ENCODE peak calls at places on chromosomes 11 and 22, in nine cellular contexts. One of them, this sample, is unnamed.

GRCh38 chr11:35798983-35799382 is 136.4 kb downstream of the TRIM44 start:
- DNase-seq in CD4-positive, alpha-beta T cell: no peak
- DNase-seq in mucosa of descending colon: no peak
- DNase-seq in HFF-Myc: no peak
- DNase-seq in kidney epithelial cell: no peak
- DNase-seq in osteocyte: no peak
- DNase-seq in lower leg skin: no peak
- DNase-seq in body of pancreas: peak
- DNase-seq in PC-3: no peak
- DNase-seq in this sample: no peak

GRCh38 chr11:119368121-119369034 is 13.1 kb downstream of the USP2 start:
- DNase-seq in CD4-positive, alpha-beta T cell: no peak
- DNase-seq in mucosa of descending colon: peak
- DNase-seq in HFF-Myc: no peak
- DNase-seq in kidney epithelial cell: no peak
- DNase-seq in osteocyte: no peak
- DNase-seq in lower leg skin: no peak
- DNase-seq in body of pancreas: peak
- DNase-seq in PC-3: peak
- DNase-seq in this sample: no peak

GRCh38 chr11:80146231-80146630 is 705.4 kb upstream of the TENM4 start:
- DNase-seq in CD4-positive, alpha-beta T cell: no peak
- DNase-seq in mucosa of descending colon: no peak
- DNase-seq in HFF-Myc: no peak
- DNase-seq in kidney epithelial cell: peak
- DNase-seq in osteocyte: no peak
- DNase-seq in lower leg skin: no peak
- DNase-seq in body of pancreas: no peak
- DNase-seq in PC-3: peak
- DNase-seq in this sample: no peak

GRCh38 chr11:19432370-19433163 is 191.8 kb upstream of the E2F8 start:
- DNase-seq in CD4-positive, alpha-beta T cell: no peak
- DNase-seq in mucosa of descending colon: peak
- DNase-seq in HFF-Myc: peak
- DNase-seq in kidney epithelial cell: no peak
- DNase-seq in osteocyte: no peak
- DNase-seq in lower leg skin: no peak
- DNase-seq in body of pancreas: peak
- DNase-seq in PC-3: peak
- DNase-seq in this sample: no peak

GRCh38 chr11:134604886-134605285 is 192.8 kb upstream of the B3GAT1 start:
- DNase-seq in CD4-positive, alpha-beta T cell: no peak
- DNase-seq in mucosa of descending colon: no peak
- DNase-seq in HFF-Myc: no peak
- DNase-seq in kidney epithelial cell: no peak
- DNase-seq in osteocyte: no peak
- DNase-seq in lower leg skin: no peak
- DNase-seq in body of pancreas: no peak
- DNase-seq in PC-3: no peak
- DNase-seq in this sample: no peak

GRCh38 chr11:4482445-4482844 is at the start of gene OR52K1:
- DNase-seq in CD4-positive, alpha-beta T cell: no peak
- DNase-seq in mucosa of descending colon: peak
- DNase-seq in HFF-Myc: no peak
- DNase-seq in kidney epithelial cell: no peak
- DNase-seq in osteocyte: no peak
- DNase-seq in lower leg skin: no peak
- DNase-seq in body of pancreas: peak
- DNase-seq in PC-3: no peak
- DNase-seq in this sample: no peak

GRCh38 chr11:36463781-36464180 is 46.3 kb downstream of the TRAF6 start:
- DNase-seq in CD4-positive, alpha-beta T cell: no peak
- DNase-seq in mucosa of descending colon: no peak
- DNase-seq in HFF-Myc: no peak
- DNase-seq in kidney epithelial cell: no peak
- DNase-seq in osteocyte: no peak
- DNase-seq in lower leg skin: no peak
- DNase-seq in body of pancreas: no peak
- DNase-seq in PC-3: no peak
- DNase-seq in this sample: no peak

GRCh38 chr22:45686004-45686403 is 14.4 kb downstream of the ATXN10 start:
- DNase-seq in CD4-positive, alpha-beta T cell: no peak
- DNase-seq in mucosa of descending colon: no peak
- DNase-seq in HFF-Myc: no peak
- DNase-seq in kidney epithelial cell: no peak
- DNase-seq in osteocyte: no peak
- DNase-seq in lower leg skin: no peak
- DNase-seq in body of pancreas: no peak
- DNase-seq in PC-3: no peak
- DNase-seq in this sample: no peak

DNA sequence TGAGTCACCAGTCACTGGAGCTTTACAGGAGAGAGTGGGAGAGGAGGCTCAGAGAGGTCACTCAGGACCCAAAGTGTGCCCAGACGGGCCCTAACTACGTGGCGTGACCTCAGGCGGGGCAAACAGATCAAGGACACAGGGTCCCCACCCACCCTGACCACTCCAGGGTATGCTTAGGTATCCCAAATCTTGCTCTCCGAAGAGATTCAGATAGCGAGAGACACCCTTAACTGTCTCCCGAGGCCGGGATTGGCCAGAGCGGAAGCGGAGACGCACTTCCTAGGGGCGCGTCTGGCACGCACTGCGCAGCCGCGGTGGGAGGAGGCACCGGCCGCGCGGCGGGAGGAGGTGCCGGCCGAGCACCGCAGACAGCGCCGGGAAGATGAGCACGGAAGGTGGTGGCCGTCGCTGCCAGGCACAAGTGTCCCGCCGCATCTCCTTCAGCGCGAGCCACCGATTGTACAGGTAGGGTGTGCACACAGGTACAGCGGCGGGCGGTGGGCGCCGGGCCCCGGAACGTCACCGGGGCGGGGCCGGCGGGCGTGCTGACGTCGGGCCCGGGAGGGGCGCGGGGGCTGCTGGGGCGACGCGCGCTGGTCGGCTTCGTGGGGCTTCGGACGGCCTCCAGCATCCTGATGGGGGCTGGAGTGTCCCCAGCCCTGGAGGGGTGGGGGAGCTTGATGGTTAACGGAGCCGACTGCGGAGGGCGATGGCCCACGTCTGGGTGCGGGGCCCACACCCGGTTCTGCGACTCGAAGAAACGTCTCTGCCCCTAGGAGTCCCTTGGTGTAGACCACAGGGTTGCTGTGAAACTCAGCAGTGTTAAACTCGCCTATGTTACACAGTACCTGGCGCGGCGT is at the start of gene PTS:
- DNase-seq in CD4-positive, alpha-beta T cell: peak
- DNase-seq in mucosa of descending colon: peak
- DNase-seq in HFF-Myc: peak
- DNase-seq in kidney epithelial cell: peak
- DNase-seq in osteocyte: peak
- DNase-seq in lower leg skin: peak
- DNase-seq in body of pancreas: peak
- DNase-seq in PC-3: peak
- DNase-seq in this sample: peak
- TF ChIP-seq CTCF in CD4-positive, alpha-beta T cell: peak
- TF ChIP-seq CTCF in mucosa of descending colon: no peak
- TF ChIP-seq CTCF in HFF-Myc: no peak
- TF ChIP-seq CTCF in kidney epithelial cell: no peak
- TF ChIP-seq CTCF in osteocyte: no peak
- TF ChIP-seq CTCF in lower leg skin: no peak
- TF ChIP-seq CTCF in body of pancreas: no peak
- TF ChIP-seq CTCF in PC-3: no peak
- TF ChIP-seq CTCF in this sample: no peak

GRCh38 chr22:34414467-34415440 is 494.5 kb upstream of the LARGE1 start:
- DNase-seq in CD4-positive, alpha-beta T cell: no peak
- DNase-seq in mucosa of descending colon: peak
- DNase-seq in HFF-Myc: peak
- DNase-seq in kidney epithelial cell: peak
- DNase-seq in osteocyte: no peak
- DNase-seq in lower leg skin: no peak
- DNase-seq in body of pancreas: peak
- DNase-seq in PC-3: peak
- DNase-seq in this sample: peak
- TF ChIP-seq CTCF in CD4-positive, alpha-beta T cell: no peak
- TF ChIP-seq CTCF in mucosa of descending colon: peak
- TF ChIP-seq CTCF in HFF-Myc: peak
- TF ChIP-seq CTCF in kidney epithelial cell: peak
- TF ChIP-seq CTCF in osteocyte: peak
- TF ChIP-seq CTCF in lower leg skin: no peak
- TF ChIP-seq CTCF in body of pancreas: peak
- TF ChIP-seq CTCF in PC-3: peak
- TF ChIP-seq CTCF in this sample: peak

DNA sequence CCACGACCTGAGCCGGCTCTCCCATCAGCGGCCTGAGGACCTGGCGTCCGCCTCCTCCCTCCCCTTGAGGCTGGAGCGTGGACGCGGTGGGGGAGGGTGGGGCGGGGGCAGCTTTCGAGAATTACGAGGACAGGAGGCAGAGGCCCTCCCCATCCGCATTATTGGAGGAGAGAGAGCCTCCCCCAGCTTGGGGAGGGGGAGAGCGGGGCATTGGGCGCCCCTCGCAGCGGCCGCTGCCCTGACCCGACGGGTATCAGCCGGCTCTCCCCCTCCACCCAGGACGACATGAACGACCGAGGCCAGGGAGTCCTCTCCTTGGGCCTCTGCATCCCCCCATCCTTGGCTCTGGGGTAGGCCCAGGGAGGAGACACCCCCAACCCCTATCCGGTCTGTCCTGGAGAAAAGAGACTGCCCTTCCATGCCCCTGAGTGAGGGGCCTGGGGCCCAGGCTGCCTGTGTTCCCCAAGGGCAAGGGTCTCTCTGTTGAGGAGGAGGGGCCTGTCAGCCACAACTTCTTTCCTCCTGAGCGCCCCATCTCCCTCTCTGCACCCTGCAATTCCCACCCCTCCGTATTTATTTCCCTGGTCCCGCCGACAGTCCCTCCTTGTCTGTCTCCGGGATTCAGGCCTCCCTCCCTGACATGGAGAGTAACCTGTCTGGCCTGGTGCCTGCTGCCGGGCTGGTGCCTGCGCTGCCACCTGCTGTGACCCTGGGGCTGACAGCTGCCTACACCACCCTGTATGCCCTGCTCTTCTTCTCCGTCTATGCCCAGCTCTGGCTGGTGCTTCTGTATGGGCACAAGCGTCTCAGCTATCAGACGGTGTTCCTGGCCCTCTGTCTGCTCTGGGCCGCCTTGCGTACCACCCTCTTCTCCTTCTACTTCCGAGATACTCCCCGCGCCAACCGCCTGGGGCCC is 495 bp downstream of the GPR137 start:
- DNase-seq in CD4-positive, alpha-beta T cell: no peak
- DNase-seq in mucosa of descending colon: peak
- DNase-seq in HFF-Myc: no peak
- DNase-seq in kidney epithelial cell: no peak
- DNase-seq in osteocyte: no peak
- DNase-seq in lower leg skin: no peak
- DNase-seq in body of pancreas: peak
- DNase-seq in PC-3: peak
- DNase-seq in this sample: no peak
- TF ChIP-seq CTCF in CD4-positive, alpha-beta T cell: no peak
- TF ChIP-seq CTCF in mucosa of descending colon: no peak
- TF ChIP-seq CTCF in HFF-Myc: peak
- TF ChIP-seq CTCF in kidney epithelial cell: peak
- TF ChIP-seq CTCF in osteocyte: no peak
- TF ChIP-seq CTCF in lower leg skin: no peak
- TF ChIP-seq CTCF in body of pancreas: no peak
- TF ChIP-seq CTCF in PC-3: peak
- TF ChIP-seq CTCF in this sample: no peak

GRCh38 chr11:8209208-8209807 is 40.5 kb upstream of the RIC3 start:
- DNase-seq in CD4-positive, alpha-beta T cell: no peak
- DNase-seq in mucosa of descending colon: peak
- DNase-seq in HFF-Myc: no peak
- DNase-seq in kidney epithelial cell: no peak
- DNase-seq in osteocyte: no peak
- DNase-seq in lower leg skin: peak
- DNase-seq in body of pancreas: peak
- DNase-seq in PC-3: peak
- DNase-seq in this sample: no peak
- TF ChIP-seq CTCF in CD4-positive, alpha-beta T cell: no peak
- TF ChIP-seq CTCF in mucosa of descending colon: no peak
- TF ChIP-seq CTCF in HFF-Myc: peak
- TF ChIP-seq CTCF in kidney epithelial cell: peak
- TF ChIP-seq CTCF in osteocyte: peak
- TF ChIP-seq CTCF in lower leg skin: no peak
- TF ChIP-seq CTCF in body of pancreas: peak
- TF ChIP-seq CTCF in PC-3: peak
- TF ChIP-seq CTCF in this sample: no peak

DNA sequence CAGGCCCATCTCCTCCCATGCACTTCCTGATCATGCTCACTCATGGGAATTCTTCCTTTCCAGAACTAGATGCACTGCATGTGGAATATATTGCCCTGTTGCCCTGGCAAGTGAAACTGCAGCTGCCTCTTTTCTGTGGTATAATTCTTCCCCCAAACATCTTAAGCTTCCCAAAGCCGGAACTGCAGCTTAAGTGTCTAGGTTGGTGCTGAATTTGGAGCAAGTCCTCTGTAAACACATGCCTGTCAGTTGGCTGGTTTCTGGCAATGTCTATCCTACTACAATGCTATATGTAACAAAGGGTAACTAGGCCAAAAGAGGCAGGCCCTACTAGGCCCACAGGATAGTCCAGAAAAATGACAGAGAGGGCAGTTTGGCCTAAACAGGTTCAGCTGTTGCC is 27.9 kb downstream of the ASCC2 start:
- DNase-seq in CD4-positive, alpha-beta T cell: no peak
- DNase-seq in mucosa of descending colon: no peak
- DNase-seq in HFF-Myc: no peak
- DNase-seq in kidney epithelial cell: no peak
- DNase-seq in osteocyte: no peak
- DNase-seq in lower leg skin: no peak
- DNase-seq in body of pancreas: no peak
- DNase-seq in PC-3: no peak
- DNase-seq in this sample: no peak
- TF ChIP-seq CTCF in CD4-positive, alpha-beta T cell: no peak
- TF ChIP-seq CTCF in mucosa of descending colon: no peak
- TF ChIP-seq CTCF in HFF-Myc: no peak
- TF ChIP-seq CTCF in kidney epithelial cell: no peak
- TF ChIP-seq CTCF in osteocyte: no peak
- TF ChIP-seq CTCF in lower leg skin: no peak
- TF ChIP-seq CTCF in body of pancreas: no peak
- TF ChIP-seq CTCF in PC-3: no peak
- TF ChIP-seq CTCF in this sample: no peak

GRCh38 chr11:108467091-108467823 is at the start of gene C11orf65:
- DNase-seq in CD4-positive, alpha-beta T cell: peak
- DNase-seq in mucosa of descending colon: peak
- DNase-seq in HFF-Myc: peak
- DNase-seq in kidney epithelial cell: peak
- DNase-seq in osteocyte: peak
- DNase-seq in lower leg skin: peak
- DNase-seq in body of pancreas: peak
- DNase-seq in PC-3: peak
- DNase-seq in this sample: peak

DNA sequence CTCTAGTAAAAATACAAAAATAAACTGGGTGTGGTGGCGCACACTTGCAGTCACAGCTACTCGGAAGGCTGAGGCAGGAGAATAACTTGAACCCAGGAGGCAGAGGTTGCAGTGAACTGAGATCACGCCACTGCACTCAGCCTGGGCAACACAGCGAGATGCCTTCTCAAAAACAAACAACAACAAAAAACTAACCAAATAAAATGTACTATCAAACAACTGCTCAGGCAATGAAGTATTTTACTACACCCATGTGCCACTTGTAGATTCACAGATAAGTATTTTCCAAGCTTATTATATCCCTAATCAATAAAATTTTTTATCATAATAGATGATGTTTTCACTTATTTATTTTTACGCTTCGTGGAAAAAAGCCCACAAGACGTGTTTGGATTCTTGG is 924 bp downstream of the C11orf65 start:
- DNase-seq in CD4-positive, alpha-beta T cell: no peak
- DNase-seq in mucosa of descending colon: peak
- DNase-seq in HFF-Myc: no peak
- DNase-seq in kidney epithelial cell: no peak
- DNase-seq in osteocyte: no peak
- DNase-seq in lower leg skin: no peak
- DNase-seq in body of pancreas: no peak
- DNase-seq in PC-3: no peak
- DNase-seq in this sample: no peak
- TF ChIP-seq CTCF in CD4-positive, alpha-beta T cell: no peak
- TF ChIP-seq CTCF in mucosa of descending colon: no peak
- TF ChIP-seq CTCF in HFF-Myc: no peak
- TF ChIP-seq CTCF in kidney epithelial cell: no peak
- TF ChIP-seq CTCF in osteocyte: no peak
- TF ChIP-seq CTCF in lower leg skin: no peak
- TF ChIP-seq CTCF in body of pancreas: no peak
- TF ChIP-seq CTCF in PC-3: no peak
- TF ChIP-seq CTCF in this sample: no peak